ENCODE peak calls at places on chromosomes 11 and 22, in six cellular contexts. M is Calu3, Q is BE2C, U is fibroblast of villous mesenchyme, J is activated T-cell treated with anti-CD3 and anti-CD28 coated beads for 24 hours, E is memory B cell. Z is an unnamed sample.

GRCh38 chr11:114159320-114159719 is 99.8 kb downstream of the ZBTB16 start:
- DNase-seq in J (no peak), U (peak; percentile 69), E (no peak), M (no peak), Q (no peak), Z (no peak)

GRCh38 chr22:38398609-38399401 is 56.2 kb downstream of the KCNJ4 start:
- DNase-seq in J (peak; percentile 67), E (peak; percentile 86), Q (peak; percentile 92), U (peak; percentile 80), M (peak; percentile 90), Z (peak; percentile 32)

GRCh38 chr22:37893583-37893983 is 12.5 kb upstream of the MICALL1 start:
- DNase-seq in U (no peak), Q (no peak), M (no peak), J (no peak), E (no peak), Z (no peak)

GRCh38 chr22:40289991-40290459 is 56.3 kb upstream of the ADSL start:
- DNase-seq in U (no peak), M (no peak), Q (no peak), J (peak; percentile 53), E (peak; percentile 32), Z (no peak)

GRCh38 chr11:67265633-67266423 is 445 bp upstream of the GRK2 start:
- DNase-seq in U (peak; percentile 53), M (peak; percentile 90), Q (peak; percentile 80), J (peak; percentile 67), E (peak; percentile 85), Z (no peak)

GRCh38 chr11:48034926-48035876 is 54.8 kb downstream of the PTPRJ start:
- DNase-seq in Q (no peak), E (no peak), U (no peak), J (no peak), M (no peak), Z (peak; percentile 51)

GRCh38 chr11:10208045-10208674 is 85.9 kb downstream of the SBF2 start:
- DNase-seq in J (no peak), M (peak; percentile 3), Q (no peak), U (peak; percentile 66), E (peak; percentile 43), Z (no peak)

GRCh38 chr22:23609983-23610781 is 21.9 kb downstream of the DRICH1 start:
- DNase-seq in Q (peak; percentile 35), M (no peak), E (no peak), J (no peak), U (no peak), Z (no peak)

GRCh38 chr11:102539567-102539966 is 9.0 kb upstream of the MMP7 start:
- DNase-seq in U (no peak), M (no peak), Q (no peak), E (no peak), J (no peak), Z (no peak)

GRCh38 chr22:35367331-35367886 is 13.5 kb upstream of the HMOX1 start:
- DNase-seq in J (no peak), Q (no peak), M (no peak), E (peak; percentile 74), U (no peak), Z (no peak)

GRCh38 chr11:1298695-1299492 is 10.5 kb downstream of the TOLLIP start:
- DNase-seq in E (no peak), M (peak; percentile 71), J (no peak), U (peak; percentile 92), Q (no peak), Z (no peak)

GRCh38 chr11:61777234-61778090 is 14.9 kb downstream of the TMEM258 start:
- DNase-seq in Q (no peak), M (no peak), E (peak; percentile 43), U (no peak), J (peak; percentile 45), Z (no peak)

GRCh38 chr22:46484156-46484860 is 53.1 kb downstream of the CELSR1 start:
- DNase-seq in E (no peak), J (no peak), Q (no peak), M (no peak), U (no peak), Z (no peak)

GRCh38 chr11:21411114-21411513 is 741.7 kb downstream of the NELL1 start:
- DNase-seq in U (no peak), E (no peak), J (no peak), M (peak; percentile 27), Q (no peak), Z (no peak)

GRCh38 chr11:120135838-120136237 is 2.1 kb downstream of the TRIM29 start:
- DNase-seq in E (no peak), M (no peak), Q (no peak), U (no peak), J (no peak), Z (no peak)

GRCh38 chr22:20744456-20744855 is 29.5 kb upstream of the SERPIND1 start:
- DNase-seq in J (no peak), Q (no peak), E (no peak), M (no peak), U (no peak), Z (no peak)

GRCh38 chr11:76153609-76153949 is 52.7 kb downstream of the WNT11 start:
- DNase-seq in E (no peak), M (no peak), J (no peak), U (no peak), Q (no peak), Z (no peak)

GRCh38 chr11:123454060-123454651 is 24.1 kb downstream of the GRAMD1B start:
- DNase-seq in Q (peak; percentile 46), E (no peak), J (peak; percentile 60), M (no peak), U (no peak), Z (no peak)

GRCh38 chr11:3162410-3163240 is 2.5 kb downstream of the OSBPL5 start:
- DNase-seq in E (no peak), Q (peak; percentile 1), M (no peak), U (no peak), J (no peak), Z (no peak)

GRCh38 chr11:93952082-93952780 is 68.9 kb upstream of the HEPHL1 start:
- DNase-seq in Q (no peak), M (no peak), E (no peak), J (no peak), U (no peak), Z (no peak)

GRCh38 chr11:130413383-130414106 is 14.9 kb downstream of the ADAMTS8 start:
- DNase-seq in E (no peak), U (no peak), J (no peak), Q (no peak), M (no peak), Z (no peak)

GRCh38 chr11:57357827-57358226 is 19.7 kb downstream of the P2RX3 start:
- DNase-seq in E (no peak), J (no peak), M (no peak), U (peak; percentile 55), Q (no peak), Z (no peak)

Z was measured in thoracic aorta.